ENCODE peak calls at places on chromosome 11, in eight cellular contexts. Y is activated naive CD4-positive, alpha-beta T cell treated with Interleukin-2 at 50 U/mL for 16 hours; G is stimulated activated CD4-positive, alpha-beta T cell treated with anti-CD3 and anti-CD28 coated beads, Interleukin-4, amount 100 ng/mL, for 4 hours; P is CD4-positive, alpha-beta memory T cell; D is AG09319; J is psoas muscle; L is AG08395; I is NCI-H82. R is an unnamed sample.

GRCh38 chr11:48077251-48077650 is 96.9 kb downstream of the PTPRJ start:
- DNase-seq in Y (no peak), J (no peak), L (no peak), G (no peak), I (no peak), P (no peak), D (no peak), R (no peak)

GRCh38 chr11:9090488-9091043 is 833 bp downstream of the SCUBE2 start:
- DNase-seq in Y (no peak), P (no peak), D (no peak), J (no peak), G (no peak), I (peak), L (peak), R (no peak)

GRCh38 chr11:34546511-34547206 is 33.1 kb upstream of the ELF5 start:
- DNase-seq in I (no peak), L (no peak), G (no peak), D (no peak), P (no peak), Y (no peak), J (no peak), R (no peak)

GRCh38 chr11:10263929-10264328 is 30.1 kb downstream of the SBF2 start:
- DNase-seq in G (no peak), Y (no peak), J (no peak), D (peak), P (no peak), L (peak), I (no peak), R (peak)

GRCh38 chr11:119359365-119360229 is 13.1 kb upstream of the MFRP start:
- DNase-seq in I (no peak), Y (no peak), G (no peak), L (no peak), J (peak), D (no peak), P (no peak), R (no peak)

GRCh38 chr11:75406338-75406777 is 7.0 kb downstream of the RPS3 start:
- DNase-seq in P (no peak), D (no peak), L (no peak), G (no peak), I (peak), Y (no peak), J (no peak), R (no peak)

GRCh38 chr11:68354181-68354872 is 41.9 kb downstream of the LRP5 start:
- DNase-seq in G (no peak), L (peak), D (peak), Y (no peak), P (no peak), J (peak), I (no peak), R (peak)

GRCh38 chr11:73390601-73391565 is 14.7 kb downstream of the RELT start:
- DNase-seq in Y (no peak), G (no peak), P (peak), I (no peak), L (no peak), D (no peak), J (peak), R (no peak)

GRCh38 chr11:59025097-59025496 is 61.0 kb upstream of the GLYATL1B start:
- DNase-seq in G (no peak), Y (no peak), I (no peak), P (no peak), D (no peak), L (no peak), J (no peak), R (no peak)

GRCh38 chr11:1479678-1480118 is 6.9 kb downstream of the MOB2 start:
- DNase-seq in P (no peak), G (no peak), J (peak), I (no peak), L (no peak), Y (no peak), D (no peak), R (no peak)

GRCh38 chr11:73158356-73159051 is 16.4 kb upstream of the FCHSD2 start:
- DNase-seq in L (no peak), G (no peak), Y (no peak), P (no peak), J (no peak), I (no peak), D (no peak), R (no peak)

GRCh38 chr11:94766656-94767291 is 1.4 kb upstream of the AMOTL1 start:
- DNase-seq in I (no peak), L (no peak), J (no peak), Y (no peak), D (no peak), G (no peak), P (no peak), R (no peak)

GRCh38 chr11:10514210-10514609 is 26.8 kb downstream of the RNF141 start:
- DNase-seq in G (no peak), L (peak), D (no peak), P (no peak), Y (no peak), J (no peak), I (no peak), R (no peak)

GRCh38 chr11:112163875-112164521 is at the start of gene IL18:
- DNase-seq in D (no peak), G (no peak), J (peak), L (no peak), P (no peak), I (no peak), Y (no peak), R (no peak)

GRCh38 chr11:1275021-1275420 is 34.4 kb downstream of the TOLLIP start:
- DNase-seq in D (no peak), G (no peak), L (no peak), J (peak), Y (no peak), P (no peak), I (no peak), R (no peak)

GRCh38 chr11:65479184-65480145 is 19.4 kb upstream of the MALAT1 start:
- DNase-seq in J (peak), Y (no peak), G (no peak), I (peak), L (peak), D (peak), P (peak), R (peak)

GRCh38 chr11:6563121-6563619 is 40.2 kb downstream of the RRP8 start:
- DNase-seq in P (no peak), Y (no peak), I (no peak), L (no peak), J (no peak), G (no peak), D (no peak), R (no peak)

GRCh38 chr11:103091441-103091809 is 535 bp downstream of the DCUN1D5 start:
- DNase-seq in D (no peak), P (peak), L (peak), G (peak), I (peak), J (peak), Y (peak), R (no peak)

GRCh38 chr11:16791494-16791961 is 53.1 kb downstream of the C11orf58 start:
- DNase-seq in I (no peak), G (no peak), J (no peak), P (no peak), D (peak), Y (no peak), L (peak), R (peak)

GRCh38 chr11:115528217-115528616 is 24.0 kb upstream of the CADM1 start:
- DNase-seq in G (no peak), P (no peak), Y (no peak), L (no peak), I (no peak), J (no peak), D (no peak), R (no peak)

GRCh38 chr11:57649826-57650738 is at the start of gene YPEL4:
- DNase-seq in Y (peak), J (peak), I (peak), G (peak), D (no peak), P (peak), L (peak), R (peak)

GRCh38 chr11:13297917-13298356 is 20.3 kb downstream of the BMAL1 start:
- DNase-seq in P (no peak), G (no peak), L (no peak), J (no peak), I (no peak), D (no peak), Y (no peak), R (no peak)

GRCh38 chr11:95363189-95363588 is 132.2 kb upstream of the SESN3 start:
- DNase-seq in P (no peak), L (no peak), J (no peak), G (no peak), Y (no peak), I (peak), D (no peak), R (no peak)

GRCh38 chr11:119024430-119025098 is 6.0 kb downstream of the TRAPPC4 start:
- DNase-seq in D (no peak), L (no peak), P (no peak), J (no peak), Y (no peak), I (no peak), G (no peak), R (no peak)

GRCh38 chr11:98740335-98740734 is 280.4 kb upstream of the CNTN5 start:
- DNase-seq in Y (no peak), L (no peak), G (no peak), P (no peak), D (no peak), J (no peak), I (no peak), R (no peak)

GRCh38 chr11:63405114-63405513 is 35.5 kb downstream of the SLC22A9 start:
- DNase-seq in L (no peak), Y (no peak), G (no peak), D (no peak), P (no peak), J (no peak), I (no peak), R (no peak)

GRCh38 chr11:129251067-129251466 is 58.9 kb upstream of the ARHGAP32 start:
- DNase-seq in L (no peak), D (no peak), I (no peak), P (no peak), G (no peak), Y (no peak), J (no peak), R (no peak)

GRCh38 chr11:15471028-15471708 is 356.4 kb downstream of the INSC start:
- DNase-seq in I (no peak), Y (no peak), G (no peak), L (no peak), J (no peak), D (no peak), P (no peak), R (no peak)